ENCODE peak calls at places on chromosomes 3 and 15, in five cellular contexts. B, D, E, Q and P are unnamed samples.

GRCh38 chr15:69797051-69797595 is 300.6 kb downstream of the TLE3 start:
- DNase-seq in B (no peak), D (no peak), E (no peak), Q (no peak), P (no peak)

GRCh38 chr3:8266679-8267267 is 234.8 kb upstream of the LMCD1 start:
- DNase-seq in B (no peak), D (peak; percentile 50), E (no peak), Q (no peak), P (no peak)

GRCh38 chr15:72339777-72340177 is 19.8 kb upstream of the CELF6 start:
- DNase-seq in B (no peak), D (peak; percentile 53), E (no peak), Q (no peak), P (no peak)

GRCh38 chr15:20295238-20295811 is 246.3 kb downstream of the GOLGA6L6 start:
- DNase-seq in B (no peak), D (no peak), E (no peak), Q (no peak), P (no peak)

GRCh38 chr3:119293105-119293683 is 989 bp upstream of the ARHGAP31 start:
- DNase-seq in B (no peak), D (no peak), E (no peak), Q (no peak), P (no peak)

GRCh38 chr3:12255393-12255792 is 33.5 kb upstream of the PPARG start:
- DNase-seq in B (no peak), D (no peak), E (no peak), Q (no peak), P (no peak)

GRCh38 chr15:50562735-50563640 is 16.5 kb upstream of the USP50 start:
- DNase-seq in B (no peak), D (peak; percentile 51), E (no peak), Q (no peak), P (no peak)

GRCh38 chr15:39392469-39393047 is 188.3 kb upstream of the THBS1 start:
- DNase-seq in B (no peak), D (no peak), E (no peak), Q (no peak), P (no peak)

GRCh38 chr15:95990833-95991232 is 339.7 kb upstream of the NR2F2 start:
- DNase-seq in B (no peak), D (no peak), E (no peak), Q (no peak), P (no peak)

GRCh38 chr15:34650177-34650576 is 66.7 kb upstream of the GOLGA8B start:
- DNase-seq in B (no peak), D (peak; percentile 60), E (no peak), Q (no peak), P (no peak)